ENCODE peak calls at places on chromosomes 5 and 9, in ten cellular contexts. V, O, E, W, D, T, Z, P, I and J are unnamed samples.

GRCh38 chr5:161548472-161549094 is 2.1 kb upstream of the GABRB2 start:
- DNase-seq in V (no peak), O (no peak), E (no peak), W (no peak), D (peak), T (no peak), Z (peak), P (no peak), I (no peak), J (no peak)

GRCh38 chr5:44565872-44566271 is 176.7 kb upstream of the FGF10 start:
- DNase-seq in V (no peak), O (no peak), E (no peak), W (no peak), D (peak), T (peak), Z (no peak), P (no peak), I (no peak), J (no peak)

GRCh38 chr5:151095341-151096000 is 14.6 kb upstream of the TNIP1 start:
- DNase-seq in V (no peak), O (no peak), E (no peak), W (no peak), D (peak), T (no peak), Z (peak), P (no peak), I (no peak), J (no peak)

GRCh38 chr9:5557606-5558587 is 47.6 kb downstream of the PDCD1LG2 start:
- DNase-seq in V (peak), O (peak), E (no peak), W (no peak), D (no peak), T (peak), Z (no peak), P (peak), I (no peak), J (no peak)

GRCh38 chr5:150659360-150660107 is 1.5 kb upstream of the MYOZ3 start:
- DNase-seq in V (no peak), O (no peak), E (no peak), W (no peak), D (no peak), T (no peak), Z (no peak), P (no peak), I (no peak), J (no peak)

GRCh38 chr5:35229076-35230042 is 928 bp downstream of the PRLR start:
- DNase-seq in V (no peak), O (no peak), E (no peak), W (peak), D (peak), T (peak), Z (peak), P (no peak), I (no peak), J (no peak)

GRCh38 chr9:72612449-72612848 is 91.0 kb downstream of the TMC1 start:
- DNase-seq in V (no peak), O (no peak), E (no peak), W (no peak), D (no peak), T (no peak), Z (no peak), P (no peak), I (no peak), J (no peak)

GRCh38 chr5:11422342-11422741 is 481.9 kb downstream of the CTNND2 start:
- DNase-seq in V (no peak), O (no peak), E (no peak), W (no peak), D (no peak), T (no peak), Z (no peak), P (no peak), I (no peak), J (no peak)

GRCh38 chr9:68746564-68746963 is 41.5 kb downstream of the PIP5K1B start:
- DNase-seq in V (no peak), O (no peak), E (no peak), W (no peak), D (no peak), T (no peak), Z (no peak), P (no peak), I (no peak), J (no peak)

DNA sequence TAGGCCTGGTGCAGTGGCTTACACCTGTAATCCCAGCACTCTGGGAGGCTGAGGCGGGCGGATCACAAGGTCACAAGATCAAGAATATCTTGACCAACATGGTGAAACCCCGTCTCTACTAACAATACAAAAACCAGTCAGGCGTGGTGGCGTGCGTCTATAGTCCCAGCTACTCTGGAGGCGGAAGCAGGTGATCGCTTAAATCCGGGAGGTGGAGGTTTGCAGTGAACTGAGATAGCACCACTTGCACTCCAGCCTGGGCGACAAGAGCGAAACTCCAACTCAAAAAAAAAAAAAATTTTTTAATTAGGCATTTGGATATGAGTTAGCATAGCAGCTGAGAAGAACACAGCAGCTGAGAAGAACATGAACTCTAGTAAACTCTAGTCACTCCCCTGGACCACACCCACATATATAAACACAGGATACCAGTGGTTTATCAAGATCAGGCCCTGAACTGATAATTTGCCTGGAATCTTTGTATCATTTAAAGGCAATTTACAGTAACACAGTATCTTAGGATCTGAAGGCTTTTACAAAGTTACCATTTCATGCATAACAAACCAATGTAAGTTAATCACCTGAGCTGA is 4.6 kb upstream of the UGCG start:
- DNase-seq in V (no peak), O (no peak), E (no peak), W (no peak), D (no peak), T (peak), Z (peak), P (no peak), I (no peak), J (no peak)
- H3K27ac ChIP-seq in V (no peak), O (no peak), E (no peak), W (no peak), D (no peak), T (no peak), Z (peak), P (no peak), I (peak), J (no peak)

GRCh38 chr9:127698985-127699670 is 7.7 kb upstream of the CFAP157 start:
- DNase-seq in V (peak), O (peak), E (peak), W (peak), D (peak), T (peak), Z (peak), P (peak), I (no peak), J (peak)
- H3K27ac ChIP-seq in V (peak), O (no peak), E (peak), W (peak), D (peak), T (no peak), Z (peak), P (peak), I (no peak), J (peak)

GRCh38 chr5:139653616-139654015 is 5.5 kb downstream of the CXXC5 start:
- DNase-seq in V (no peak), O (no peak), E (no peak), W (no peak), D (no peak), T (no peak), Z (no peak), P (no peak), I (no peak), J (no peak)

GRCh38 chr5:139652788-139653241 is 4.7 kb downstream of the CXXC5 start:
- DNase-seq in V (no peak), O (no peak), E (no peak), W (no peak), D (peak), T (no peak), Z (no peak), P (no peak), I (no peak), J (no peak)

GRCh38 chr5:139651502-139651862 is 3.3 kb downstream of the CXXC5 start:
- DNase-seq in V (no peak), O (no peak), E (no peak), W (no peak), D (peak), T (no peak), Z (no peak), P (no peak), I (peak), J (no peak)

GRCh38 chr5:139650689-139651501 is 2.7 kb downstream of the CXXC5 start:
- DNase-seq in V (no peak), O (no peak), E (peak), W (peak), D (peak), T (no peak), Z (peak), P (peak), I (no peak), J (no peak)

DNA sequence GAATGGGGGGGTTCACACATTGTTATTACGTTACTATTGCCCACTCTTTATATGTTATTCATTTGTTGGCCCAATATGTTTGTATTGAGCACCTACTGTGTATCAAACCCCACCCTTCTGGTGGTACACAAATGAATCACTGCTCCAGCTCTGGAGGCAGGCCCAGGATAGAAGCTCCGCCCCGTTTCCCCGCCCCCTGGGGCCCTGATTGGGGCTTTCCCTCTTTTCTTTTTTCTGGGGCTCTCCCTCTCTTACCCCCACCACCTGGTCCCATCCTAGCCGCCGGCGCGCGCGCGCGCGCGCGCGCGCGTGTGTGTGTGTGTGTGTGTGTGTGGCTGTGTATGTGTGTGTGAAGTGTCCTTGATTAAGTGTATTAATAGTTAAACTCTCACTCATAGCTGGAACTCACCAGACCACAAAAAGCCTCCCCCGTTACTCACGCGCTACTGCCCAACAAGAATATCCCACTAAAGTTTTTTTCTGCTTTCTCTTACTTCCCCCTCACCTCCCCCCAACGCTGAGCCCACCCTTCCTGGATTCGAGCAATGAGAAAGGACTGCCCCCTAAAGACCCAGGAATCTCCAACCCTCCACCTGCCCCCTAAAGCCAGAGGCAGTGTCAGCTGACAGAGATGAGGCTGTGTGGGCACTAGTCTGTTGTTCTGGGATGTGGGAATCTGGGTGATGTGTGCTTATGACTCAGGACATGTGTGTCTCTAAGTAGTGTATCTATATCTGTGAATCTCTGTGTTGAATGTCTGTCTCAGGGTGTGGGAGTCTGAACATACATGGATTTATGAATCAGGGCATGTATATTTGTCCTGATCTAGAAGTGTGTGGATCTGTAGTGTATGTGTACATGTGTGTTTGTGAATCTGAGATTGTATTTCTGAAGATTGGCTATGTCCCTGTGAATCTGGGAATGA is 4.0 kb downstream of the CXXC5 start:
- DNase-seq in V (no peak), O (peak), E (peak), W (peak), D (peak), T (peak), Z (peak), P (peak), I (peak), J (peak)
- H3K27ac ChIP-seq in V (no peak), O (peak), E (peak), W (peak), D (peak), T (peak), Z (peak), P (peak), I (peak), J (peak)

GRCh38 chr5:6377582-6378127 is 692 bp downstream of the MED10 start:
- DNase-seq in V (no peak), O (no peak), E (no peak), W (no peak), D (peak), T (peak), Z (no peak), P (no peak), I (no peak), J (no peak)

GRCh38 chr5:6377121-6377520 is 1.2 kb downstream of the MED10 start:
- DNase-seq in V (no peak), O (no peak), E (no peak), W (no peak), D (peak), T (no peak), Z (no peak), P (no peak), I (no peak), J (no peak)

GRCh38 chr5:6383376-6383775 is 5.0 kb upstream of the MED10 start:
- DNase-seq in V (no peak), O (no peak), E (no peak), W (no peak), D (no peak), T (no peak), Z (no peak), P (no peak), I (no peak), J (no peak)

GRCh38 chr5:6379246-6379645 is 899 bp upstream of the MED10 start:
- DNase-seq in V (no peak), O (no peak), E (no peak), W (no peak), D (no peak), T (no peak), Z (no peak), P (no peak), I (no peak), J (no peak)

GRCh38 chr5:6378128-6379023 is at the start of gene MED10:
- DNase-seq in V (peak), O (peak), E (peak), W (peak), D (peak), T (peak), Z (peak), P (peak), I (peak), J (peak)
- H3K27ac ChIP-seq in V (peak), O (peak), E (peak), W (peak), D (peak), T (peak), Z (peak), P (peak), I (peak), J (peak)

GRCh38 chr5:96721351-96721970 is 59.3 kb downstream of the CAST start:
- DNase-seq in V (no peak), O (no peak), E (no peak), W (no peak), D (peak), T (no peak), Z (no peak), P (peak), I (no peak), J (no peak)
- H3K27ac ChIP-seq in V (no peak), O (no peak), E (no peak), W (peak), D (peak), T (peak), Z (no peak), P (peak), I (no peak), J (no peak)

GRCh38 chr9:127963359-127964064 is 17.3 kb downstream of the EEIG1 start:
- DNase-seq in V (no peak), O (no peak), E (peak), W (no peak), D (no peak), T (no peak), Z (no peak), P (no peak), I (no peak), J (no peak)

GRCh38 chr9:127961166-127961490 is 19.7 kb downstream of the EEIG1 start:
- DNase-seq in V (no peak), O (no peak), E (no peak), W (no peak), D (no peak), T (no peak), Z (no peak), P (no peak), I (no peak), J (no peak)

GRCh38 chr9:127963041-127963358 is 17.8 kb downstream of the EEIG1 start:
- DNase-seq in V (no peak), O (no peak), E (peak), W (no peak), D (no peak), T (no peak), Z (no peak), P (no peak), I (no peak), J (no peak)

GRCh38 chr9:127961613-127962150 is 19.1 kb downstream of the EEIG1 start:
- DNase-seq in V (no peak), O (no peak), E (no peak), W (no peak), D (no peak), T (no peak), Z (no peak), P (no peak), I (no peak), J (no peak)

GRCh38 chr9:127962278-127962677 is 18.5 kb downstream of the EEIG1 start:
- DNase-seq in V (no peak), O (no peak), E (no peak), W (no peak), D (no peak), T (no peak), Z (no peak), P (no peak), I (no peak), J (no peak)
- H3K27ac ChIP-seq in V (no peak), O (peak), E (peak), W (no peak), D (no peak), T (no peak), Z (no peak), P (no peak), I (peak), J (peak)

GRCh38 chr9:91817493-91818225 is 132.4 kb downstream of the ROR2 start:
- DNase-seq in V (no peak), O (no peak), E (no peak), W (no peak), D (peak), T (no peak), Z (no peak), P (no peak), I (no peak), J (no peak)
- H3K27ac ChIP-seq in V (no peak), O (no peak), E (no peak), W (peak), D (peak), T (no peak), Z (no peak), P (no peak), I (no peak), J (no peak)

GRCh38 chr9:126379661-126380365 is 53.2 kb downstream of the MVB12B start:
- DNase-seq in V (no peak), O (no peak), E (no peak), W (no peak), D (peak), T (peak), Z (peak), P (no peak), I (no peak), J (no peak)

GRCh38 chr9:126377521-126377920 is 50.9 kb downstream of the MVB12B start:
- DNase-seq in V (no peak), O (no peak), E (peak), W (no peak), D (no peak), T (no peak), Z (peak), P (no peak), I (no peak), J (peak)

GRCh38 chr9:126376903-126377342 is 50.3 kb downstream of the MVB12B start:
- DNase-seq in V (no peak), O (no peak), E (no peak), W (no peak), D (no peak), T (no peak), Z (no peak), P (no peak), I (no peak), J (no peak)

GRCh38 chr9:126380447-126380846 is 53.8 kb downstream of the MVB12B start:
- DNase-seq in V (no peak), O (no peak), E (no peak), W (no peak), D (no peak), T (no peak), Z (no peak), P (no peak), I (no peak), J (no peak)

DNA sequence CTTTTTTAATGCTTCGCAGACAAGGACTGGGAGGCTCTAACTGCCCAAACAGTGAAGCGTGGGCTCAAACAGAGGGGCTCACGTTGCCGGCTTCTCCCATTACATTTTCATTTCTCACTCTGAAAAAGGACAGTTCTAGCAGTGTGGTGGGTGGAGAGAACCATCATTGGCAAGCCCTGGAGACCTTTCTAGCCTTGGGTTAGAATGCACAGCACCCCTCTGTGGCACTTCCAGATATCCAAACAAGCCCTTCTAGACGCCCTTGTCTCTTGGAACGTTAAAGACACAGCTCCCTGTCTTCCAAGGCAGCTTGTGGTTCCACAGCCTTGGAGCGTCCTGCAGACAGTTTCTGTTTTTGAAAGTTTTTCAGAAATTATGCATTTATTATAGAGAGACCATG is 52.1 kb downstream of the MVB12B start:
- DNase-seq in V (no peak), O (no peak), E (no peak), W (no peak), D (no peak), T (no peak), Z (peak), P (no peak), I (no peak), J (no peak)
- H3K27ac ChIP-seq in V (no peak), O (no peak), E (peak), W (no peak), D (no peak), T (no peak), Z (no peak), P (no peak), I (no peak), J (peak)

GRCh38 chr9:35685506-35685905 is 4.2 kb downstream of the TPM2 start:
- DNase-seq in V (no peak), O (no peak), E (no peak), W (no peak), D (no peak), T (no peak), Z (no peak), P (no peak), I (no peak), J (no peak)

GRCh38 chr9:35687972-35688557 is 1.7 kb downstream of the TPM2 start:
- DNase-seq in V (no peak), O (no peak), E (no peak), W (no peak), D (no peak), T (no peak), Z (no peak), P (peak), I (no peak), J (no peak)

GRCh38 chr9:35687306-35687705 is 2.4 kb downstream of the TPM2 start:
- DNase-seq in V (no peak), O (no peak), E (no peak), W (no peak), D (no peak), T (no peak), Z (no peak), P (no peak), I (no peak), J (no peak)

GRCh38 chr9:35684921-35685320 is 4.8 kb downstream of the TPM2 start:
- DNase-seq in V (no peak), O (no peak), E (no peak), W (no peak), D (no peak), T (no peak), Z (no peak), P (no peak), I (no peak), J (no peak)

GRCh38 chr9:35686222-35687203 is 3.2 kb downstream of the TPM2 start:
- DNase-seq in V (no peak), O (no peak), E (no peak), W (no peak), D (peak), T (no peak), Z (no peak), P (no peak), I (no peak), J (no peak)
- H3K27ac ChIP-seq in V (no peak), O (no peak), E (no peak), W (no peak), D (peak), T (no peak), Z (no peak), P (peak), I (peak), J (no peak)

GRCh38 chr5:155839251-155840037 is 487.5 kb upstream of the SGCD start:
- DNase-seq in V (no peak), O (no peak), E (no peak), W (no peak), D (no peak), T (no peak), Z (no peak), P (no peak), I (no peak), J (no peak)
- H3K27ac ChIP-seq in V (no peak), O (no peak), E (no peak), W (no peak), D (no peak), T (no peak), Z (no peak), P (no peak), I (no peak), J (no peak)